ENCODE peak calls at places on chromosomes 1 and 21, in six cellular contexts. I is CD4-positive, alpha-beta memory T cell; L is Peyer's patch; T is upper lobe of right lung; A is CD8-positive, alpha-beta memory T cell; K is mammary epithelial cell. P is an unnamed sample.

GRCh38 chr1:38013027-38013588 is 574 bp downstream of the UTP11 start:
- DNase-seq in I (no peak), L (no peak), T (no peak), A (no peak), K (peak; percentile 55), P (no peak)

GRCh38 chr1:193406901-193407300 is 220.5 kb upstream of the B3GALT2 start:
- DNase-seq in I (no peak), L (no peak), T (no peak), A (no peak), K (peak; percentile 30), P (no peak)

GRCh38 chr1:71196685-71197084 is 115.8 kb upstream of the ZRANB2 start:
- DNase-seq in I (no peak), L (no peak), T (no peak), A (no peak), K (peak; percentile 11), P (no peak)

GRCh38 chr1:19156676-19157075 is 53.4 kb downstream of the UBR4 start:
- DNase-seq in I (no peak), L (no peak), T (no peak), A (no peak), K (no peak), P (no peak)

GRCh38 chr1:214277704-214278635 is 3.0 kb upstream of the SMYD2 start:
- DNase-seq in I (no peak), L (no peak), T (no peak), A (no peak), K (no peak), P (no peak)

GRCh38 chr1:228487336-228488106 is at the start of gene RNF187:
- DNase-seq in I (peak; percentile 84), L (peak; percentile 96), T (peak; percentile 96), A (peak; percentile 70), K (no peak), P (no peak)

GRCh38 chr1:13699936-13700520 is at the start of gene PRDM2:
- DNase-seq in I (peak; percentile 55), L (peak; percentile 78), T (peak; percentile 85), A (peak; percentile 52), K (peak; percentile 12), P (peak; percentile 48)

GRCh38 chr21:26425576-26425975 is 147.5 kb downstream of the CYYR1 start:
- DNase-seq in I (no peak), L (no peak), T (no peak), A (no peak), K (peak; percentile 58), P (no peak)

GRCh38 chr1:174652496-174653280 is 204.9 kb downstream of the GPR52 start:
- DNase-seq in I (no peak), L (peak; percentile 25), T (no peak), A (no peak), K (no peak), P (peak; percentile 46)

GRCh38 chr1:22975694-22976093 is 3.0 kb upstream of the LACTBL1 start:
- DNase-seq in I (no peak), L (no peak), T (no peak), A (no peak), K (no peak), P (no peak)

GRCh38 chr1:160910351-160910750 is 25.4 kb upstream of the ITLN1 start:
- DNase-seq in I (no peak), L (no peak), T (no peak), A (no peak), K (no peak), P (no peak)

GRCh38 chr1:17167041-17167782 is 37.7 kb upstream of the PADI1 start:
- DNase-seq in I (no peak), L (no peak), T (no peak), A (no peak), K (no peak), P (peak; percentile 57)

GRCh38 chr1:112504666-112505399 is 3.9 kb upstream of the WNT2B start:
- DNase-seq in I (no peak), L (no peak), T (no peak), A (no peak), K (no peak), P (no peak)

GRCh38 chr1:167013124-167013900 is 24.2 kb downstream of the MAEL start:
- DNase-seq in I (no peak), L (no peak), T (no peak), A (no peak), K (peak; percentile 48), P (no peak)

GRCh38 chr1:231929311-231929710 is 302.7 kb downstream of the DISC1 start:
- DNase-seq in I (no peak), L (no peak), T (no peak), A (no peak), K (peak; percentile 96), P (no peak)

GRCh38 chr1:24325587-24326449 is 6.7 kb downstream of the GRHL3 start:
- DNase-seq in I (no peak), L (no peak), T (no peak), A (no peak), K (no peak), P (no peak)

GRCh38 chr1:228004887-228005462 is 1.8 kb upstream of the WNT3A start:
- DNase-seq in I (no peak), L (peak; percentile 23), T (peak; percentile 52), A (no peak), K (no peak), P (peak; percentile 65)

GRCh38 chr1:149986486-149987296 is 23.8 kb downstream of the OTUD7B start:
- DNase-seq in I (no peak), L (no peak), T (no peak), A (no peak), K (peak; percentile 61), P (no peak)

GRCh38 chr1:244020086-244020485 is 31.0 kb upstream of the ZBTB18 start:
- DNase-seq in I (no peak), L (no peak), T (no peak), A (no peak), K (no peak), P (no peak)

DNA sequence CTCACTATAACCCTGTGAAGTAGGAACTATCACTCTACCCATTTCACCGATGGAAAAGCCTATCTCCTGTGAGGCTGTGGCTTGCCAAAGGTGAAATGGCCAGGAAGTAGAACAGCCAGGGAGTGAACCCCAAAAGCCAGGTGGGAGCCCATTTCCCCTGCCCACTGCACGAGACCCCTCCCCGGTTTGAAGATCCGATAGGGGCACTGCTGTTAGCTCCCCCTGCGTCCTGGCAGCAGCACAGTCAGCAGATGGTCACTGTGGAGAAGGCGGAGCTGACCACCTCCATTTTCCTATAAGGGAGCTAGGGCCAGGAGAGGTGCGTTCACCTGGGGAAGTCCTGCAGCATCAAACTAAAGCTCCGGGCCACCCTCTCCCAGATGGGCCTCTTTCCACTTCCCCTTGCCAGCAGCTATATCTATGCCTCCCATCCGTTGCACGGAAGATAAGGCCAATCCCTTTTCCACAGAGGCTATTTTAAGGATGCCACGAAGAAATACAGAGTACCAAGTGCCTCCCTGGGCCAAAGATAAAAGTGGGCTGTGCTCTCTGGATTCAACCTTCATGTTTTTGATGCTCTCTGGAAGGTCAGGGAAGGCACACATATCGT is 7.8 kb downstream of the ERG start:
- DNase-seq in I (no peak), L (no peak), T (no peak), A (no peak), K (no peak), P (peak; percentile 35)
- H3K27ac ChIP-seq in I (no peak overlapping the region), L (no peak overlapping the region), T (no peak overlapping the region), A (no peak overlapping the region), K (no peak overlapping the region), P (no peak overlapping the region)

DNA sequence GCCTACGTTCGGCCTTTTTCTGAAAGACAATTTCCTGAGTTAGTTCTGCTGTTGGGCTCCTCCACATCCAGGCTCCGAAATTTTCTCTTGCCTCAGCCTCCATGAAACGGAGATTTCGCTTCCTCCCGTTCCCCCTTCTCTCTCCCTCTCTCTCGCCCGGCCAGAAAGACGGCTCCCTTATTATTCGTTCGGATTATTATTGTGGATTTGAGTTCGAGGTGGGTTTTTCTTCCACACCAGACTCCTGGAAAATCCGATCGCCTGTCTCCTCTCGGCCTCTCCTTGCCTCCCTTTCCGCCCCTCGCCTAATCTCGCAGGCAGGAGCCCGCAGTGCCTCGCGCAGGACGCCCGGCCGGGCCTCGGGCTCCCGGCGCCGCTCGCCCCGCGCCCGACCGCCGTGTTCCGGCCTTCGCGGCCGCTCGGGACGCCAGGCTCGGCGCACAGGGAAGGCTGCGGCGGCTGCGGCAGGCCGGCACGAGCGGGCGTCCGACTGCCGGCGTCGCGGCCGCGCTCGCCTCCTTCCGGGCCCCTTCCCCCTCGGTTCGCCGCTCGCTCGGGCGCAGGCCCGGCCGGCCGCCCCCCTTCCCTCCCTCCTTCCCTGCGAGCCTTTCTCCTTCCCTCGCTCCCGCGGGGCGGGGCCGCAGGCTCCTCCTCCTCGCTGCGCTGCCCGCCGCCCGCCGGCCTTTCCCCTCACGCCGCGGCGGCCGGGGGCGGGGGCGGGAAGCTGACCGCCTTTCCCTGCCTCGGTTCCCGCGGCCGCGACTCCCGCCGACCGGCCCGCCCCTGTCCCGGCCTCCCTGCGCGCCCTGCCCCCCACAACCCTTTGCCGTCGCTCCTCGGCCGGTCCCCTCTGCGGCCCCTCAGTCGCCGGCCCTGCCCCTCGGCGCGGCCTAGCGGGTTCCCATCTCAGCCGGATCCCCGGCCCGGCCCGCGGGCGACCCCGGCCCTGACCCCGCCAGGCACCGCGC is at the start of gene ARHGEF11:
- DNase-seq in I (no peak), L (peak; percentile 95), T (peak; percentile 97), A (no peak), K (peak; percentile 84), P (peak; percentile 90)
- H3K27ac ChIP-seq in I (no peak within 1 kb of the TSS), L (peak within 1 kb of the TSS; percentile 93), T (peak within 1 kb of the TSS; percentile 84), A (peak within 1 kb of the TSS; percentile 51), K (peak within 1 kb of the TSS; percentile 67), P (peak within 1 kb of the TSS; percentile 46)

DNA sequence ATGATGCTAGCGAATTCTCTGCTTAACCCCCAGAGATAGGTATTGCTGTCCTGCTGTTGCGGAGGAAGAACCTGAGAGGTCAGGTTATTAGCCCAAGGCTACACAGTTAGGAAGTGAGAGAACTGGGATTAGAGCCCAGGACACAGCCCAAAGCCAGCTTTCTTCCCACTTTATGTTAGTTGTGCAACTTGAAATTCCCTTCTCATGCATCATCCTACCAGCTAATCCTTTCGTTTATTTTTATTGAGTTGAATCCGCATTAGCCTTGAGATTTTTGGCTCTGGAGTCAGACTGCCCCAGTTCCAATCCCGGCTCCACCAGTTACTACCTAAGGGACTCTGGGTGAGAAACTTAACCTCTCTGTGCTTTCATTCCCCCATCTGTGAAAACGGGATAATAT is 65.4 kb downstream of the PLEKHA6 start:
- DNase-seq in I (no peak), L (no peak), T (no peak), A (no peak), K (peak; percentile 87), P (no peak)
- H3K27ac ChIP-seq in I (no peak overlapping the region), L (peak overlapping the region; percentile 73), T (peak overlapping the region; percentile 73), A (no peak overlapping the region), K (peak overlapping the region; percentile 3), P (no peak overlapping the region)

GRCh38 chr1:203147376-203147775 is 19.9 kb downstream of the ADORA1 start:
- DNase-seq in I (no peak), L (no peak), T (no peak), A (no peak), K (no peak), P (no peak)

GRCh38 chr1:203144661-203145060 is 17.1 kb downstream of the ADORA1 start:
- DNase-seq in I (no peak), L (no peak), T (no peak), A (no peak), K (peak; percentile 48), P (no peak)

GRCh38 chr1:203145321-203146041 is 18.0 kb downstream of the ADORA1 start:
- DNase-seq in I (no peak), L (no peak), T (no peak), A (no peak), K (no peak), P (no peak)

GRCh38 chr1:203146537-203146936 is 19.0 kb downstream of the ADORA1 start:
- DNase-seq in I (no peak), L (no peak), T (no peak), A (no peak), K (no peak), P (no peak)

DNA sequence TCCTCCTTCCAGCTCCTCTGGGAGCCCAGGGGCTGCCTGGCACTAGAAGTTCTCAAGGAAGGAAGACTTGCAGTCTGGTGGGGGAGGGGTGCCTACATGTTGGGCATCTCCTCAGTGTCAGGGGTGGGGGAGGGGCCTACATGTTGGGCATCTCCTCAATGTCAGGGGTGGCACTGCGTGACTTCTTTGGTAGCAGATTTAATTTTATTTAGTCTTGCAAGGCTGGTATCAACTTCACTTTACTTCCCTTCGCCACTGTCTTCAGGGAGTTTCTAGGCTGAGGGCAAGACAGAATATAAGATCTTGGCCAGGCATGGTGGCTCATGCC is 18.5 kb downstream of the ADORA1 start:
- DNase-seq in I (no peak), L (no peak), T (no peak), A (no peak), K (no peak), P (no peak)
- H3K27ac ChIP-seq in I (no peak overlapping the region), L (no peak overlapping the region), T (no peak overlapping the region), A (no peak overlapping the region), K (no peak overlapping the region), P (no peak overlapping the region)

P was measured in H9.